ENCODE peak calls at places on chromosomes 16 and 17, in eight cellular contexts. R is mammary epithelial cell, B is A549, H is fibroblast of lung, V is neural progenitor cell, W is mesenchymal stem cell, U is PC-3, M is OCI-LY7. F is an unnamed sample.

GRCh38 chr17:62627904-62628603 is 584 bp downstream of the MRC2 start:
- DNase-seq in H (peak), V (peak), U (peak), W (peak), R (peak), M (no peak), B (peak), F (peak)

GRCh38 chr17:45641541-45641940 is 142.6 kb upstream of the CRHR1 start:
- DNase-seq in B (no peak), H (no peak), V (no peak), U (no peak), M (no peak), R (no peak), W (no peak), F (no peak)

GRCh38 chr16:67393111-67393789 is at the start of gene TPPP3:
- DNase-seq in U (no peak), R (peak), M (no peak), H (peak), B (peak), V (peak), W (peak), F (no peak)

GRCh38 chr16:80285089-80285488 is 255.7 kb upstream of the DYNLRB2 start:
- DNase-seq in W (peak), H (peak), U (no peak), R (peak), B (peak), V (no peak), M (no peak), F (no peak)

GRCh38 chr17:45040459-45040858 is 11.0 kb downstream of the DCAKD start:
- DNase-seq in B (no peak), R (no peak), U (no peak), M (no peak), V (peak), H (no peak), W (no peak), F (no peak)

GRCh38 chr16:47016700-47017133 is 43.2 kb upstream of the DNAJA2 start:
- DNase-seq in W (no peak), U (no peak), B (no peak), V (no peak), H (no peak), R (no peak), M (no peak), F (peak)

GRCh38 chr17:65365209-65365608 is 196.2 kb downstream of the AXIN2 start:
- DNase-seq in M (no peak), U (no peak), B (no peak), R (no peak), H (no peak), W (no peak), V (no peak), F (no peak)

GRCh38 chr16:22366889-22367288 is 7.5 kb downstream of the CDR2 start:
- DNase-seq in R (no peak), U (no peak), M (no peak), H (no peak), W (no peak), B (no peak), V (no peak), F (no peak)

GRCh38 chr17:60781880-60782412 is 104.3 kb downstream of the BCAS3 start:
- DNase-seq in M (no peak), R (no peak), U (no peak), V (no peak), B (no peak), H (no peak), W (no peak), F (no peak)

GRCh38 chr16:16158741-16159374 is 64.4 kb downstream of the ABCC6 start:
- DNase-seq in U (peak), M (no peak), W (peak), B (no peak), R (peak), H (peak), V (no peak), F (no peak)

GRCh38 chr16:7185179-7185578 is 147.5 kb upstream of the RBFOX1 start:
- DNase-seq in U (no peak), V (no peak), H (no peak), R (no peak), B (no peak), W (no peak), M (no peak), F (no peak)

GRCh38 chr16:53626816-53627215 is 76.8 kb downstream of the RPGRIP1L start:
- DNase-seq in M (no peak), B (no peak), V (no peak), R (no peak), U (no peak), W (no peak), H (no peak), F (no peak)

GRCh38 chr16:85353839-85354622 is 241.8 kb upstream of the CIBAR2 start:
- DNase-seq in U (peak), H (no peak), R (no peak), V (no peak), B (no peak), M (no peak), W (no peak), F (no peak)

GRCh38 chr16:31476305-31477219 is 4.6 kb downstream of the TGFB1I1 start:
- DNase-seq in R (no peak), H (no peak), W (peak), B (no peak), U (no peak), V (peak), M (no peak), F (peak)

GRCh38 chr17:3877220-3877619 is 15.6 kb downstream of the CAMKK1 start:
- DNase-seq in R (no peak), H (no peak), V (no peak), B (no peak), W (no peak), M (no peak), U (no peak), F (no peak)

GRCh38 chr17:2176484-2177175 is 121.7 kb downstream of the HIC1 start:
- DNase-seq in W (peak), H (no peak), R (no peak), V (no peak), U (no peak), B (no peak), M (no peak), F (no peak)

GRCh38 chr16:15650698-15651161 is 685 bp downstream of the NDE1 start:
- DNase-seq in H (peak), U (peak), B (no peak), V (peak), W (peak), M (peak), R (peak), F (peak)

GRCh38 chr17:3544365-3544764 is 13.2 kb downstream of the TRPV3 start:
- DNase-seq in U (no peak), M (no peak), H (no peak), B (no peak), R (no peak), W (no peak), V (no peak), F (no peak)

GRCh38 chr17:53313746-53314145 is 509.0 kb upstream of the KIF2B start:
- DNase-seq in U (peak), B (no peak), R (peak), H (peak), W (peak), M (no peak), V (no peak), F (no peak)

GRCh38 chr17:50352072-50352692 is 6.3 kb downstream of the XYLT2 start:
- DNase-seq in H (no peak), B (no peak), R (no peak), V (no peak), W (no peak), U (no peak), M (no peak), F (no peak)

GRCh38 chr16:49860593-49860992 is 4.7 kb upstream of the ZNF423 start:
- DNase-seq in H (no peak), V (no peak), M (no peak), B (no peak), U (no peak), R (no peak), W (no peak), F (no peak)

GRCh38 chr17:38357488-38358123 is 6.0 kb downstream of the SOCS7 start:
- DNase-seq in M (no peak), V (no peak), B (no peak), R (no peak), H (no peak), U (no peak), W (no peak), F (no peak)

GRCh38 chr17:1896243-1897163 is 66.7 kb downstream of the RPA1 start:
- DNase-seq in V (no peak), R (no peak), M (no peak), B (no peak), U (no peak), W (no peak), H (no peak), F (no peak)

GRCh38 chr17:18974407-18975149 is 22.6 kb downstream of the SLC5A10 start:
- DNase-seq in H (no peak), V (no peak), W (no peak), U (peak), R (peak), B (no peak), M (no peak), F (no peak)

GRCh38 chr16:75997606-75998005 is 271.3 kb upstream of the CPHXL start:
- DNase-seq in V (no peak), W (no peak), M (no peak), H (no peak), R (peak), B (no peak), U (no peak), F (no peak)

GRCh38 chr17:59491353-59492090 is 73.9 kb upstream of the DHX40 start:
- DNase-seq in R (no peak), V (no peak), U (no peak), M (no peak), W (no peak), B (no peak), H (no peak), F (no peak)

GRCh38 chr17:72618018-72618509 is 474.4 kb downstream of the SLC39A11 start:
- DNase-seq in V (peak), M (no peak), R (no peak), H (no peak), B (peak), W (no peak), U (peak), F (peak)

GRCh38 chr17:40093580-40094201 is 6.7 kb downstream of the NR1D1 start:
- DNase-seq in H (no peak), M (no peak), V (peak), W (no peak), R (peak), U (no peak), B (no peak), F (no peak)

GRCh38 chr16:22784690-22785214 is 29.2 kb upstream of the HS3ST2 start:
- DNase-seq in V (no peak), W (no peak), R (peak), M (no peak), B (no peak), H (no peak), U (no peak), F (no peak)

GRCh38 chr16:8948069-8948593 is 15.6 kb downstream of the USP7 start:
- DNase-seq in H (no peak), B (no peak), R (no peak), U (no peak), M (no peak), W (no peak), V (no peak), F (no peak)

GRCh38 chr17:82593590-82594087 is 54.6 kb downstream of the WDR45B start:
- DNase-seq in M (no peak), V (no peak), H (peak), B (no peak), U (no peak), W (no peak), R (no peak), F (no peak)

GRCh38 chr16:28207425-28207824 is 4.3 kb downstream of the XPO6 start:
- DNase-seq in V (no peak), H (no peak), B (no peak), R (no peak), M (no peak), U (no peak), W (no peak), F (no peak)

DNA sequence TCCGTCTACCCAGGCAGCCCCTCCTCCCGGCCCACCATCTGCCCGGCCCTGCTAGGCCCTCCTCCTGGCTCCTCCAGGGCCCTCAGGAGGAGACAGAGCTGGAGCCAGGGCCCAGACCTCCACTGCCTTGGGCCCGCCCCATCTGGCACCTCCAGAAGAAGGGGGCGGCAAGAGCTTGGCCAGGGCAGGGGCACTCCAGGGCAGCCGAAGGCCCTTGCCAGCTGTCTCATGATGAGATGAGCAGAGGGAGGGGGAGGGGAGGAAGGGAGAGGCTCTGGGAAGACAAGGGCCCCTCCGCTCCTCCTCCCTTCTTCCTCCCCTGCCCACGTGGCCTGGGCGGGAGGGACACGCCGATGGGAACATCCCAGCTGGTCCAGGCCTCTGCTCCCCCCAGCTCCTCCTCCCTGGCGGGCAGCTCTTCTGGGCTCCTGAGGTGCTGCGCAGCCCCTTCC is 23.8 kb upstream of the ENPP7 start:
- DNase-seq in B (peak), W (no peak), U (no peak), V (peak), M (no peak), R (no peak), H (peak), F (no peak)
- H3K4me2 ChIP-seq in B (peak), W (no peak), U (no peak), V (no peak), M (no peak), R (no peak), H (no peak), F (no peak)

DNA sequence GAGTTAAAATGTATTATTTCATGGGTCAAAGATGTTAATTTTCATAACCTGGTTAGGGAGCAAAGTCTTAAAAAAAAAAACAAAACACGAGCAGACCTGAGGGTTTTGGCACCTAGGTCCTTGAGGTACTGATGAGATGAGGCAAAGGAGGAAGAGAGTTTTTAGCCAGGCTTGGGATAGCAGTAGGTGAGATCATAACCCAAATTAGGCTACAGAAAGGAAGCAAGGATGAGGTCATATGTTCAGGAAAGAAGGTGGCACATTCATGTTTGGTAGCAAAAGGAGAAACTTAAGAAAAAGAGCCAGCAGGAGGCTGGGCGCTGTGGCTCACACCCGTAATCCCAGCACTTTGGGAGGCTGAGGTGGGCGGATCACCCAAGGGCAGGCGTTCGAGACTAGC is 2.8 kb downstream of the ATXN1L start:
- DNase-seq in R (no peak), V (no peak), M (no peak), B (no peak), U (no peak), W (no peak), H (no peak), F (no peak)
- H3K4me2 ChIP-seq in R (no peak), V (no peak), M (no peak), B (no peak), U (no peak), W (no peak), H (no peak), F (no peak)

GRCh38 chr17:17493249-17493985 is 2.8 kb downstream of the RASD1 start:
- DNase-seq in U (peak), R (no peak), V (peak), B (no peak), H (no peak), M (no peak), W (no peak), F (no peak)
- H3K4me2 ChIP-seq in U (no peak), R (no peak), V (peak), B (no peak), H (no peak), M (no peak), W (no peak), F (no peak)

GRCh38 chr16:56815721-56816120 is 49.3 kb upstream of the SLC12A3 start:
- DNase-seq in B (no peak), R (no peak), U (no peak), H (no peak), V (no peak), W (peak), M (no peak), F (no peak)
- H3K4me2 ChIP-seq in B (peak), R (no peak), U (no peak), H (no peak), V (peak), W (no peak), M (no peak), F (no peak)

DNA sequence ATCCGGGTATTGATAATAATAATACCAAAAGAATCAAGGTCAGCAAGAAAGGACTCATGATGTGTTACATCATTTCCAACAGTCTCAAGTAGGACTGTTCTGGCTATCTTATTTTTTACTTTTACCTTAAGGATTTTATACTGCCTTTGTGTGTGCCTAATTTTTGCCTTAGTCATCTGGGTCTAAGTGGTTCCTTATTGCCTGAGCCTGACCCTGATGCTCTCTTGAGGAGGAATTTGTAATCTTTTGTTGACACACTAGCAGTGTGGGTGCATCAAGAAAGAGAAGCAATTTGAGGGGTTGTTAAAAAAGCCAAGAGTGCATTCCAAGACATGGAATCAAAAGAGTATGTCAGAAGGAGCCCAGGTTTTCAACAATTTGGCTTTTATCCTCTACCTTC is 59.3 kb downstream of the TMEM100 start:
- DNase-seq in B (no peak), W (no peak), V (no peak), H (no peak), U (no peak), R (no peak), M (no peak), F (no peak)
- H3K4me2 ChIP-seq in B (no peak), W (no peak), V (no peak), H (no peak), U (no peak), R (no peak), M (no peak), F (no peak)

DNA sequence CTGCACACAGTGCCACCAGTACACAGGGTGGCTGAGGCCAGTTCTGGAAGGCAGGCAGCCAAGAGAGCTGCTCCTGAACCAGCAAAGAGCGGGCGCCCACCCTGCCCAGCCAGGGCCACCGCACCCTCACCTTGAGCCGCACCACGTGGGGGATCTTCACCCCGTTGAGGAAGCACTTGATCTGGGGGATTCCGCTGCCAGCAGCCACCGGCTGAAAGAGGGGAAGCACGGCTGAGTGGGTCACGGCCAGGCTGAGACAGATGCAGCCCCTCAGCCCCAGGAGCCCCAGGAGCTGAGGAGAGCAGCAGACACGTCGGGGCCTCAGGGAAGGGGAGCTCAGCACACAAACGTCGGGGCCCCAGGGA is 14.6 kb upstream of the CCDC154 start:
- DNase-seq in R (no peak), B (no peak), W (no peak), V (no peak), H (no peak), M (peak), U (no peak), F (no peak)
- H3K4me2 ChIP-seq in R (no peak), B (no peak), W (no peak), V (no peak), H (no peak), M (no peak), U (no peak), F (no peak)

DNA sequence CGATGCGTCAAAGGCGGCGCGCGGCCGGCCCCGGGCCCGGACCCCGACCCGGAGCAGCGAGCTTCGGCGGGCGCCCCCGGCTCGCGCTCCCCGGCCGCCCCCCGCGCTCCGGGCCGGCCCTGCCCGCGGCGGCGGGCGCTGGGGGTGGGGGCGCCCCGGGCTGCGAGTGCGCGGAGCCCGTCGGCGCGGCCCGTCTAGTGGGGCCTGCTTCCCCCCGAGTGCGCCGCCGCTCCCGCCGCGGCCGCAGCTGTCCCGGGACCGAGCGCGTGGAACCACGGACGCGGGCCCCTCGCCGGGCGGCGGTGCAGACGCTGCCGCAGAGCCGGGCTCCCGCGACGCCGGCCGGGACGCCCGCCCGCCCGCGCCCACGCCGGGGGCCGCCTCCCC is 308 bp downstream of the ADCY9 start:
- DNase-seq in R (no peak), B (no peak), V (no peak), W (no peak), U (no peak), M (no peak), H (no peak), F (no peak)
- H3K4me2 ChIP-seq in R (peak), B (peak), V (peak), W (peak), U (peak), M (no peak), H (no peak), F (no peak)

GRCh38 chr17:76670020-76670707 is 26.6 kb upstream of the ST6GALNAC1 start:
- DNase-seq in B (no peak), H (no peak), R (no peak), W (no peak), M (no peak), U (no peak), V (no peak), F (no peak)

GRCh38 chr17:76671912-76672262 is 28.3 kb upstream of the ST6GALNAC1 start:
- DNase-seq in B (no peak), R (no peak), W (no peak), M (no peak), H (no peak), V (no peak), U (no peak), F (no peak)

GRCh38 chr17:76672270-76672851 is 28.8 kb upstream of the ST6GALNAC1 start:
- DNase-seq in M (peak), B (no peak), R (no peak), W (no peak), U (peak), V (no peak), H (no peak), F (peak)

GRCh38 chr17:76670708-76671122 is 27.2 kb upstream of the ST6GALNAC1 start:
- DNase-seq in V (no peak), H (no peak), W (no peak), M (no peak), U (no peak), B (no peak), R (no peak), F (no peak)

GRCh38 chr17:76671123-76671911 is 27.8 kb upstream of the ST6GALNAC1 start:
- DNase-seq in H (peak), U (peak), V (peak), B (peak), M (peak), W (peak), R (peak), F (peak)
- H3K4me2 ChIP-seq in H (peak), U (peak), V (peak), B (peak), M (peak), W (peak), R (peak), F (peak)

F was measured in DND-41.